ENCODE peak calls at places on chromosome 14, in seven cellular contexts. O is CD4-positive, alpha-beta T cell; R is type B pancreatic cell; M is A549; I is K562; D is dorsolateral prefrontal cortex; W is RWPE1. P is an unnamed sample.

GRCh38 chr14:100105357-100106169 is 40.3 kb downstream of the EVL start:
- DNase-seq in W (no peak), D (no peak), R (no peak), M (no peak), O (no peak), I (no peak), P (no peak)

GRCh38 chr14:76015668-76016067 is 30.1 kb downstream of the IFT43 start:
- DNase-seq in D (no peak), I (no peak), M (no peak), R (no peak), W (no peak), O (no peak), P (no peak)

GRCh38 chr14:75277000-75277795 is 1.4 kb upstream of the FOS start:
- DNase-seq in D (peak), O (no peak), R (peak), W (peak), M (peak), I (peak), P (peak)

GRCh38 chr14:61280526-61281185 is 482 bp downstream of the TMEM30B start:
- DNase-seq in W (peak), R (peak), O (peak), I (no peak), M (peak), D (no peak), P (peak)

GRCh38 chr14:96409701-96410100 is 17.8 kb downstream of the AK7 start:
- DNase-seq in M (no peak), D (no peak), R (no peak), O (no peak), I (no peak), W (peak), P (no peak)

GRCh38 chr14:68687746-68688145 is 105.1 kb downstream of the ZFP36L1 start:
- DNase-seq in I (no peak), O (no peak), D (no peak), M (peak), W (peak), R (no peak), P (no peak)

GRCh38 chr14:95098984-95099599 is 58.2 kb downstream of the DICER1 start:
- DNase-seq in M (peak), W (peak), R (no peak), D (peak), O (no peak), I (peak), P (no peak)

GRCh38 chr14:96686126-96686525 is 111.1 kb upstream of the VRK1 start:
- DNase-seq in R (no peak), M (no peak), W (no peak), I (no peak), D (no peak), O (no peak), P (no peak)

GRCh38 chr14:50875359-50876090 is 3.7 kb downstream of the ABHD12B start:
- DNase-seq in D (no peak), M (no peak), O (peak), R (no peak), W (no peak), I (no peak), P (peak)

GRCh38 chr14:105145381-105146180 is 23.0 kb downstream of the JAG2 start:
- DNase-seq in M (no peak), R (no peak), O (no peak), W (no peak), D (peak), I (no peak), P (no peak)

GRCh38 chr14:39956372-39956771 is 524.1 kb upstream of the FBXO33 start:
- DNase-seq in D (no peak), W (no peak), I (no peak), M (no peak), R (no peak), O (no peak), P (no peak)

GRCh38 chr14:90655829-90656228 is 160.4 kb downstream of the TTC7B start:
- DNase-seq in O (no peak), W (no peak), M (no peak), D (no peak), R (no peak), I (no peak), P (no peak)

GRCh38 chr14:74474376-74474775 is 18.7 kb downstream of the NPC2 start:
- DNase-seq in O (no peak), M (no peak), I (no peak), D (no peak), R (no peak), W (no peak), P (no peak)

GRCh38 chr14:78983126-78983525 is 813.0 kb downstream of the NRXN3 start:
- DNase-seq in W (no peak), D (no peak), R (no peak), I (no peak), M (no peak), O (no peak), P (no peak)

GRCh38 chr14:58732387-58732786 is 94.6 kb downstream of the DACT1 start:
- DNase-seq in O (no peak), M (no peak), I (no peak), W (no peak), D (no peak), R (no peak), P (no peak)

GRCh38 chr14:64279719-64280668 is 14.2 kb downstream of the ESR2 start:
- DNase-seq in O (no peak), I (peak), R (no peak), D (no peak), W (no peak), M (no peak), P (no peak)

GRCh38 chr14:83300454-83301064 is 1766.9 kb upstream of the SEL1L start:
- DNase-seq in R (no peak), W (peak), I (peak), D (no peak), O (no peak), M (no peak), P (no peak)

GRCh38 chr14:72463291-72463866 is 430.5 kb downstream of the DPF3 start:
- DNase-seq in D (no peak), M (no peak), W (no peak), O (no peak), I (no peak), R (no peak), P (no peak)

GRCh38 chr14:66508846-66509621 is 1.1 kb downstream of the GPHN start:
- DNase-seq in M (peak), D (no peak), I (peak), O (peak), W (peak), R (peak), P (peak)

GRCh38 chr14:69580009-69580577 is 5.4 kb upstream of the CCDC177 start:
- DNase-seq in D (no peak), W (peak), I (peak), M (peak), O (no peak), R (no peak), P (no peak)

GRCh38 chr14:97712471-97712870 is 915.3 kb downstream of the VRK1 start:
- DNase-seq in I (no peak), R (no peak), D (no peak), O (no peak), M (no peak), W (no peak), P (no peak)

GRCh38 chr14:105193916-105194782 is 13.0 kb upstream of the NUDT14 start:
- DNase-seq in W (no peak), M (no peak), D (no peak), I (no peak), R (no peak), O (peak), P (no peak)

GRCh38 chr14:35285168-35285990 is 6.8 kb upstream of the PSMA6 start:
- DNase-seq in M (no peak), R (no peak), W (no peak), I (no peak), O (no peak), D (no peak), P (peak)

GRCh38 chr14:89425931-89426330 is 8.9 kb upstream of the FOXN3 start:
- DNase-seq in M (no peak), O (no peak), R (no peak), D (no peak), W (peak), I (no peak), P (no peak)

GRCh38 chr14:102486513-102487203 is 22.9 kb downstream of the ANKRD9 start:
- DNase-seq in W (no peak), M (no peak), R (no peak), O (no peak), I (peak), D (no peak), P (no peak)

GRCh38 chr14:102594514-102595175 is 2.2 kb downstream of the RCOR1 start:
- DNase-seq in W (peak), M (peak), R (no peak), I (peak), D (no peak), O (peak), P (peak)

GRCh38 chr14:79404874-79405273 is 806.4 kb downstream of the DIO2 start:
- DNase-seq in W (no peak), M (no peak), R (no peak), D (no peak), O (no peak), I (no peak), P (no peak)

GRCh38 chr14:60183724-60184596 is 18.8 kb upstream of the DHRS7 start:
- DNase-seq in R (no peak), M (peak), O (no peak), I (peak), D (no peak), W (no peak), P (peak)

GRCh38 chr14:63677891-63678379 is 36.3 kb upstream of the WDR89 start:
- DNase-seq in M (no peak), O (no peak), R (no peak), W (peak), I (no peak), D (no peak), P (no peak)

GRCh38 chr14:52015411-52016030 is 26.2 kb downstream of the RTRAF start:
- DNase-seq in O (no peak), M (peak), D (peak), I (peak), W (no peak), R (no peak), P (no peak)

GRCh38 chr14:57559561-57559960 is 65.9 kb upstream of the CCDC198 start:
- DNase-seq in O (no peak), W (no peak), I (no peak), R (no peak), M (no peak), D (no peak), P (no peak)

GRCh38 chr14:106277503-106277902 is 751.1 kb downstream of the TMEM121 start:
- DNase-seq in M (no peak), I (peak), R (no peak), D (no peak), W (no peak), O (peak), P (peak)

GRCh38 chr14:66008631-66009030 is 477.5 kb upstream of the CCDC196 start:
- DNase-seq in D (no peak), W (no peak), M (no peak), I (no peak), R (no peak), O (no peak), P (no peak)

GRCh38 chr14:37903561-37904191 is 304.0 kb upstream of the SSTR1 start:
- DNase-seq in D (no peak), W (peak), I (peak), R (no peak), M (peak), O (no peak), P (peak)
- TF ChIP-seq CTCF in D (peak), W (peak), I (peak), R (peak), M (peak), O (peak), P (peak)

GRCh38 chr14:43898709-43899108 is 608.4 kb downstream of the FSCB start:
- DNase-seq in I (no peak), O (no peak), M (no peak), D (no peak), R (no peak), W (no peak), P (no peak)
- TF ChIP-seq CTCF in I (no peak), O (no peak), M (no peak), D (no peak), R (peak), W (no peak), P (no peak)

GRCh38 chr14:21997300-21997699 is 323.7 kb upstream of the OR4E1 start:
- DNase-seq in M (no peak), R (no peak), I (peak), O (no peak), W (peak), D (no peak), P (no peak)
- TF ChIP-seq CTCF in M (no peak), R (peak), I (peak), O (no peak), W (no peak), D (peak), P (peak)

GRCh38 chr14:22644305-22644635 is at the start of gene OR6J1:
- DNase-seq in M (no peak), R (no peak), D (no peak), I (no peak), W (no peak), O (no peak), P (no peak)
- TF ChIP-seq CTCF in M (no peak), R (no peak), D (no peak), I (no peak), W (no peak), O (no peak), P (no peak)

DNA sequence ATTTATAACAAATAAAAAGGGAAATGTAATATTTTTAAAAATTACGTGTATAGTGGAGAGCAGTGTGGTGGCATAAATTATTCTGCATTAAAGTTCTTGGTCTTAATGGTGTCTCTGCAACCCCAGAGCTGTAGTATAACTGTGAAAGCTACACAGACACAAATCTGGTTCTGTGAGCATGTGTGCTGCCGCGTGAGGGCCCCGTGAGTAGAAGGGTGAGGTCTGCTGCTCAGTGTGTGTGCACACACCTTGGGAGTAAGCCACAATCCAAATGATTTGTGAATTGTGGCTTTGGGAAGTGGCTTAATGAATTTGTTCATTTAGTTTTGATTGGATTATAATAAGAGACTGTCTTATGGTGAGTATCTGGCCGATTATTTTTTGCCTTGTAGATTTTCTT is 16.8 kb downstream of the PELI2 start:
- DNase-seq in I (no peak), M (no peak), D (no peak), R (no peak), W (no peak), O (no peak), P (no peak)
- TF ChIP-seq CTCF in I (no peak), M (no peak), D (no peak), R (no peak), W (no peak), O (no peak), P (no peak)

P was measured in GM10248.